ENCODE peak calls at places on chromosomes 16 and 17, in four cellular contexts. L is HepG2, I is K562, S is H1. J is an unnamed sample.

GRCh38 chr17:45809484-45809883 is 25.4 kb downstream of the CRHR1 start:
- DNase-seq in L (no peak), I (no peak), S (no peak), J (no peak)

GRCh38 chr16:17351471-17352045 is 119.2 kb downstream of the XYLT1 start:
- DNase-seq in L (no peak), I (no peak), S (no peak), J (no peak)

GRCh38 chr17:45035848-45036247 is 15.6 kb downstream of the DCAKD start:
- DNase-seq in L (no peak), I (no peak), S (no peak), J (no peak)

GRCh38 chr16:89921131-89921698 is 1.9 kb upstream of the TUBB3 start:
- DNase-seq in L (peak), I (no peak), S (no peak), J (no peak)

GRCh38 chr17:81246679-81247338 is 7.7 kb downstream of the NDUFAF8 start:
- DNase-seq in L (no peak), I (no peak), S (no peak), J (no peak)

GRCh38 chr17:80247561-80247960 is 13.1 kb upstream of the RNF213 start:
- DNase-seq in L (no peak), I (no peak), S (no peak), J (no peak)

GRCh38 chr16:70693231-70693671 is 7.4 kb upstream of the MTSS2 start:
- DNase-seq in L (no peak), I (no peak), S (no peak), J (no peak)

GRCh38 chr17:81527591-81528383 is at the start of gene FSCN2:
- DNase-seq in L (no peak), I (no peak), S (no peak), J (no peak)

GRCh38 chr16:67394271-67395104 is 1.2 kb upstream of the TPPP3 start:
- DNase-seq in L (no peak), I (no peak), S (no peak), J (no peak)

GRCh38 chr16:77289331-77289809 is 90.2 kb downstream of the SYCE1L start:
- DNase-seq in L (no peak), I (no peak), S (no peak), J (no peak)

GRCh38 chr17:74779948-74780400 is 3.8 kb upstream of the NAT9 start:
- DNase-seq in L (no peak), I (no peak), S (no peak), J (no peak)

GRCh38 chr17:63542218-63542545 is 8.1 kb upstream of the DCAF7 start:
- DNase-seq in L (no peak), I (no peak), S (no peak), J (no peak)

GRCh38 chr16:46947900-46948547 is 25.4 kb downstream of the DNAJA2 start:
- DNase-seq in L (peak), I (peak), S (no peak), J (peak)
- TF ChIP-seq YY1 in L (no peak), I (no peak), S (no peak), J (no peak)

GRCh38 chr17:60888812-60889709 is 211.4 kb downstream of the BCAS3 start:
- DNase-seq in L (no peak), I (no peak), S (no peak), J (no peak)

GRCh38 chr17:60893475-60893874 is 215.8 kb downstream of the BCAS3 start:
- DNase-seq in L (no peak), I (no peak), S (no peak), J (no peak)

DNA sequence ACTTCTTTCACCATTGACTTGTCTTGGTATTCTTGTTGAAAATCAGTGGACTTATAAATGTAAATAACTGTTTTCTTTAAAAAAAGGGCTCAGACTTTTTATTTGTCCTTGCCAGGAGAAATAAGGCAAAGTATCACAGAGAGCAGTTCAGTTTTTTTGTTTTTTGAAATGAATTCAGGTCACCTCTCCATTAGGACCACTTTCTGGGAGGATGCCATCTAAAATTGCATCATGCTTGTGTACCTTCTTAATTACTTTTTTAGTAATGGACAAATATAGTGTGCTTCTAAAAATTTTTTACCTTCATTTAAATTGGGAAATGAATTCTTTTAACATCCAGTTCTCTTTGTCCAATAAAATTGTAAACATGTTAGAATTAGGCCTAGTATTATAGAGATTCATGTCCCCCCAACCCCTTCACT is 210.0 kb downstream of the BCAS3 start:
- DNase-seq in L (no peak), I (no peak), S (no peak), J (no peak)
- TF ChIP-seq ZNF274 in L (no peak), I (no peak), S (no peak), J (no peak)

DNA sequence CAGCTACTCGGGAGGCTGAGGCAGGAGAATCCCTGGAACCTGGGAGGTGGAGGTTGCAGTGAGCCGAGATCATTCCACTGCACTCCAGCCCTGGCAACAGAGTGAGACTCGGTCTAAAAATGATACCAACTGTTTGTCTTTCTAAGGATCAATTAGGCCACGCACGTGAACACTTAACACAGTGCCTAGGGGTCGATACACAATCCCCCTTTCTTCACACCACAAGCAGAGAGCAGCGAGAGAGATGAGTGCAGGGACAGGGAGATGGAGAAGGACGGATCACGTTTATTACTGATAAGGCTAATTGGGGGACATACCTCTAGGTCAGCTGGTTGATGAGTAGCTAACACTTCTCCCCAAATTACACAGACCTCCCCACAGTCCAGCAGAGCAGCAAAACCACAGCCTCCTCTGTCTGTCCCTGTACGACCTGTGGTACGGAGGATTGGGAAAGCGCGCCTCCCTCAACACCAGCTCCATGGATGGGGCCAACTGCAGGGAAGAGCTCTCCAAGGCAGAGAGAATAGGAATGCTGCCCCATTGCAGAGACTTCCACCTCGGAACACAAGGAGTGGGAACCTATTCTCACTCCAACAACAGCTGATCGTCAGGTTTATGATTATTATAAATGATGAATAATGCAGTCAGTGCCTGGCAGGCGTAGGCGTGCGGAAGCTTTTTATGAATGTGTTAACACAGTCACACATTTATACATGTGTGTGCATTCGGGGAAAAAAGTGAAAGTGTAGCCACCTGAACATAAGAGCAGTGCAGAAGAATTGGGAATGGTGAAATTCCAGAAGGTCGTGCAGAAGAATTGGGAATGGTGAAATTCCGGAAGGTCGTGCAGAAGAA is 155.1 kb downstream of the C16orf95 start:
- DNase-seq in L (no peak), I (no peak), S (no peak), J (no peak)
- TF ChIP-seq YY1 in L (no peak), I (no peak), S (no peak), J (no peak)

DNA sequence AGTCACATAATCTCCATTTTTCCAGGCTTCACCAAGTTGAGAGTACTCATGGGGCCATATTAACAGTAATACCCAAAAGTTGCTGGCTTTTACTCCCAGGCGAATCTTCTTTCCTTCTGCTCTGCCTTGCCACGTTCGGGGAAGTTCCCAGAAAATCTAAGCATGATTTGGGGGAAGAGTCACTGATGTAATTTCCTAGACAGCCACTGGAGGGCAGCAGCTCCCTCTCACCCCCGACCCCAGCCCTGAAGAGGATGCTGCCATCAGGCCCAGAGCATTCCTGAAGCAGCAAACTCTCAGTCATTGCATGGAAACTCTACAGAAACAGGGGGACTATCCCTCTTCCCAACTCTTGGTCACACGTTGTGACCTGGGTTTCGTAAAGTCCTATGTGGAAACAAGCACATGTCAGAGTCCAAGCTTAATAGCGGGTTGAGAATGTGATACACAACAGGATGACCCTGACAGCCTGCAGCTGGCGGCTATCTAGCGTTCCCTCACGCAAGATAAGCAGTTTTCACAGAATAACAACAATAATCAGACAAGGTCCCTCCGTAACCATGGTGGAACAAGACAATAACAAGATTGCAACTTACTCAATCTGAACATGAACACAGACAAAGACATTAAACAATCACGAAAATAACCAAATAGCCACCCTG is 43.8 kb upstream of the DHX40 start:
- DNase-seq in L (peak), I (peak), S (peak), J (peak)
- TF ChIP-seq ZNF274 in L (no peak), I (no peak), S (no peak), J (no peak)

DNA sequence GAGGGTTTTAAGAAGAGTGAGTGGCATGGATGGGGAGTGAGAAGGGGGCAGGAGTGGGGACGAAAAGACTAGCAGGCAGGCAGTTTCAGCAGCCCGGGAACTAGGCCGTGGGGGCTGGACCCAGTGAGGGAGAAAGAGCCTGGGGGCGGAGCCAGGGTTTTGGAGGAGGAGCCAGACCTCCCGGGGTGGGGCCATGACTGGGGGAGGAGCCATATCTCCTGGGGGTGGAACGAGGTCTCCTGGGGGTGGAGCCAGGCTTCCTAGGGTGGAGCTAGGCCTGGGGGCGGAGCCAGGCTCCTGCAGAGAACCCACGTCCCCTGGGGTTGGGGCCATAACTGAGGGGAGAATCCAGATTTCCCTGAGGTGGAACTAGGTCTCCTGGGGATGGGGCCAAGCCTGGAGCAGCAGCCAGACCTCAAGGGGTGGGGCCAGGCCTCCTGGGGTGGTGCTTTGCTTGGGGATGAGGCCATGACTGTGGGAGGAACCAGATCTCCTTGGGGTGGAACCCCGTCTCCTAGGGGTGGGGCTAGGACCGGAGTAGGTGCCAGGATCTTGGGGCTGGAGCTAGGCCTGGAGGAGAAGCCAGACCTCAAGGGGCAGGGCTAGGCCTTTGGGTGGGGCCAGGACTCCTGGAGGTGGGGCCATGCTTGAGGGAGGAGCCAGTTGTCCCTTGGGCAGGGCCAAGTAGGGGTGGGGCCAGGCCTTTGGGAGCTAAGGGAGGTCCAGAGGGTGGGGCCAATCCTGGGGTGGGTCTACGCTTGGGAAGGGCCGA is 41.7 kb upstream of the JPH3 start:
- DNase-seq in L (no peak), I (peak), S (peak), J (peak)
- TF ChIP-seq YY1 in L (no peak), I (peak), S (no peak), J (no peak)

GRCh38 chr17:83201206-83202001 is 122.0 kb downstream of the METRNL start:
- DNase-seq in L (no peak), I (no peak), S (no peak), J (no peak)

GRCh38 chr17:83199500-83200201 is 120.2 kb downstream of the METRNL start:
- DNase-seq in L (no peak), I (no peak), S (no peak), J (no peak)

GRCh38 chr17:83200746-83201145 is 121.3 kb downstream of the METRNL start:
- DNase-seq in L (no peak), I (no peak), S (no peak), J (no peak)

GRCh38 chr17:83198366-83199341 is 119.2 kb downstream of the METRNL start:
- DNase-seq in L (no peak), I (no peak), S (no peak), J (no peak)

GRCh38 chr17:83200231-83200699 is 120.9 kb downstream of the METRNL start:
- DNase-seq in L (no peak), I (no peak), S (no peak), J (no peak)
- TF ChIP-seq ZNF274 in L (no peak), I (no peak), S (no peak), J (no peak)

GRCh38 chr16:85396879-85397871 is 215.9 kb upstream of the GSE1 start:
- DNase-seq in L (peak), I (peak), S (no peak), J (no peak)

GRCh38 chr16:85394511-85395206 is 218.5 kb upstream of the GSE1 start:
- DNase-seq in L (no peak), I (no peak), S (no peak), J (no peak)

GRCh38 chr16:85395207-85395912 is 217.8 kb upstream of the GSE1 start:
- DNase-seq in L (peak), I (peak), S (no peak), J (no peak)

GRCh38 chr16:85398050-85398451 is 215.1 kb upstream of the GSE1 start:
- DNase-seq in L (no peak), I (no peak), S (no peak), J (no peak)

DNA sequence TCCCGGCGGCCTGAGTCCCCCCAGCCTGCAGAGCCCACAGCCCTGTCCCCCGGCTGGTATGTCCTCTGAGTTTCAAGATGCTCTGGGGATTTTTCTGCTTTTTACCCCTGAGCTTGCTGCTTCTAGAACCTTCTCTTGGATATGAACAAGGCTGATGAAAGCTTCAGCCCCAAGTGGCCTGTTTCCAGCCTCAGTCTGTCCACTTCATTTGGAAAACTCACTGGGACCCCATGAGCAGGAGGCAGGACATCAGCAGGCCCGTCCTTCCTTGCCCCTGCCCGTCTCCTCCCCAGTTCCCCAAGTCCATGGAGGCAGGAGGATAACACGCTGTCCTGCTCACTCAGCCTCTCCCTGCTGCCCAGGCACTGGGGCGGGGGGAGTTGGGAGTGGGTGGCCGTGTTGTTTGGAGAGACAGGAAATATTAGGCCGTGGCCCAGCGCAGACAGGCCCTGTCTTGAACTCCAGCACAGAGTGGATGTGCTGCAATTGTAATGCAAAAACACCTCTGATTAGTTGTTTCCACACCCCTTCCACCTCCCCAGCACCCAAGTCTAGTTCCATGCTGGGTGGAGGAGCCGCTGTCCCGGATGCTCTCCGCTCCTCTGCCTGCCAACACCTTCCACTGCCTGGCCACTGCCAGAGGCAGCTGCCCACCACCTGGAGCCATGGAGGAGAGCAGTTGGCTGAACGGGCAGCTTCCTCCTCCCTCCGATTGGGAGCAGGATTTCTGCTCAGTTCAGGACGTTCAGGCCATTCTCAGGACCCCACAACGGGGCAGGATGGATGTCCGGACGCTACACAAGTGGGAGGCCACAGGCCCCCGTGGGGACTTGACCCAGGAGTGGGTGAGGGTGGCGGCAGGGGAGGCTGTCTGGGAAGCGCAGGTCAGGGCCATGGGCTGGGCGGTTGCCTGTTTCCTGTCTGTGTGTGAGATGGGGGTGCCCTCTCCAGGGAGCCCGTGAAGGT is 216.9 kb upstream of the GSE1 start:
- DNase-seq in L (no peak), I (no peak), S (no peak), J (no peak)
- TF ChIP-seq YY1 in L (no peak), I (no peak), S (no peak), J (no peak)